ENCODE peak calls at places on chromosomes 4 and X, in seven cellular contexts. P, G, L, W, D, X and Q are unnamed samples.

GRCh38 chr4:52546449-52546848 is 112.7 kb downstream of the USP46 start:
- DNase-seq in X (no peak), W (no peak), D (no peak), G (no peak), L (no peak), P (no peak), Q (no peak)

GRCh38 chr4:81715335-81715734 is 243.6 kb upstream of the RASGEF1B start:
- DNase-seq in W (no peak), G (no peak), D (no peak), L (no peak), P (no peak), X (no peak), Q (no peak)

GRCh38 chr4:171266666-171267065 is 546.5 kb upstream of the GALNTL6 start:
- DNase-seq in L (no peak), X (peak), D (no peak), W (no peak), G (no peak), P (no peak), Q (no peak)

GRCh38 chr4:176837176-176837915 is 44.6 kb upstream of the VEGFC start:
- DNase-seq in D (no peak), G (no peak), P (no peak), X (no peak), W (no peak), L (no peak), Q (no peak)

GRCh38 chr4:174080361-174080760 is 203.1 kb downstream of the FBXO8 start:
- DNase-seq in L (no peak), G (no peak), P (no peak), X (no peak), W (no peak), D (peak), Q (no peak)

GRCh38 chr4:186105721-186106335 is 1.3 kb downstream of the FAM149A start:
- DNase-seq in X (no peak), L (no peak), W (no peak), D (peak), G (no peak), P (no peak), Q (no peak)

GRCh38 chr4:112031712-112032328 is 113.4 kb upstream of the FAM241A start:
- DNase-seq in P (no peak), L (no peak), W (peak), G (peak), D (peak), X (peak), Q (peak)

GRCh38 chr4:47499705-47500104 is 14.6 kb downstream of the ATP10D start:
- DNase-seq in L (no peak), D (no peak), X (no peak), P (no peak), G (no peak), W (no peak), Q (no peak)

GRCh38 chr4:6924361-6924779 is 14.7 kb downstream of the TBC1D14 start:
- DNase-seq in G (no peak), P (no peak), L (no peak), W (no peak), X (no peak), D (no peak), Q (no peak)

GRCh38 chr4:177442623-177443155 is 452 bp upstream of the AGA start:
- DNase-seq in X (no peak), P (no peak), W (no peak), D (peak), G (peak), L (no peak), Q (peak)

GRCh38 chr4:166195101-166195500 is 322.1 kb downstream of the TLL1 start:
- DNase-seq in L (no peak), W (no peak), X (no peak), D (no peak), P (no peak), G (no peak), Q (no peak)

GRCh38 chr4:166198041-166198440 is 325.0 kb downstream of the TLL1 start:
- DNase-seq in W (no peak), D (no peak), P (no peak), L (no peak), G (no peak), X (no peak), Q (no peak)

GRCh38 chr4:166197166-166197565 is 324.1 kb downstream of the TLL1 start:
- DNase-seq in W (no peak), G (no peak), D (peak), P (no peak), L (no peak), X (no peak), Q (no peak)

GRCh38 chr4:166198516-166198915 is 325.5 kb downstream of the TLL1 start:
- DNase-seq in L (no peak), P (no peak), D (no peak), W (no peak), G (no peak), X (no peak), Q (no peak)

GRCh38 chr4:166198921-166199320 is 325.9 kb downstream of the TLL1 start:
- DNase-seq in L (no peak), W (no peak), D (no peak), G (no peak), X (no peak), P (no peak), Q (no peak)
- H3K4me3 ChIP-seq in L (no peak), W (no peak), D (no peak), G (no peak), X (no peak), P (no peak), Q (no peak)

GRCh38 chrX:101799387-101799786 is 132.4 kb downstream of the ZMAT1 start:
- DNase-seq in X (peak), L (peak), P (peak), G (peak), D (peak), W (peak), Q (peak)
- H3K4me3 ChIP-seq in X (peak), L (peak), P (no peak), G (no peak), D (no peak), W (peak), Q (peak)

GRCh38 chr4:24093446-24093845 is 203.6 kb upstream of the PPARGC1A start:
- DNase-seq in X (no peak), L (no peak), D (no peak), G (no peak), P (no peak), W (no peak), Q (no peak)

GRCh38 chr4:24094726-24095125 is 204.9 kb upstream of the PPARGC1A start:
- DNase-seq in G (no peak), P (no peak), D (no peak), W (no peak), L (no peak), X (no peak), Q (no peak)

GRCh38 chr4:24091632-24092240 is 201.9 kb upstream of the PPARGC1A start:
- DNase-seq in G (no peak), X (no peak), P (no peak), L (no peak), W (no peak), D (no peak), Q (no peak)

GRCh38 chr4:24096603-24097002 is 206.8 kb upstream of the PPARGC1A start:
- DNase-seq in P (no peak), D (no peak), W (no peak), X (no peak), G (no peak), L (no peak), Q (no peak)
- H3K4me3 ChIP-seq in P (no peak), D (no peak), W (no peak), X (no peak), G (no peak), L (no peak), Q (no peak)

GRCh38 chr4:80462537-80463207 is 127.1 kb downstream of the CFAP299 start:
- DNase-seq in P (no peak), D (no peak), W (no peak), L (no peak), G (no peak), X (no peak), Q (no peak)
- H3K4me3 ChIP-seq in P (peak), D (no peak), W (peak), L (peak), G (no peak), X (no peak), Q (no peak)

DNA sequence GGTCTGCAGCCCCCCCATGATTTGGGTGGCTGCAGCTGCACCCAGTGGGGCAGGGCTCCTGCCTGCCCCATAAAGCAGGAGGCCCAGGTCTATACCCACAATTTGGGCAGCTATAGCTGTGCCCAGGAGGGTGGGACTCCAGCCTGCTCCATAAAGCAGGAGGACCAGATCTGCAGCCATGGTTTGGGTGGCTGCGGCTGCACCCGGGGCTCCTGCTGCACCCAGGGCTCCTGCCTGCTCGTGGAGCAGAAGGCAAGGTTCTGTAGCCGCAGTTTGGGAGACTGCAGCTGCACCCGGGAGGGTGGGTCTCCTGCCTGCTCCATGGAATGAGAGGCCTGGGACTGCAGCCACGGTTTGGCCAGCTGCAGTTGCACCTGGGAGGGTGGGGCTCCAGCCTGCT is 81.1 kb downstream of the ATRX start:
- DNase-seq in D (no peak), X (no peak), P (no peak), G (no peak), W (no peak), L (no peak), Q (no peak)
- H3K4me3 ChIP-seq in D (no peak), X (no peak), P (no peak), G (no peak), W (no peak), L (no peak), Q (no peak)

GRCh38 chr4:76755756-76756155 is 142.2 kb downstream of the SOWAHB start:
- DNase-seq in G (no peak), X (no peak), W (no peak), L (no peak), P (no peak), D (no peak), Q (no peak)

GRCh38 chr4:76754439-76754838 is 143.5 kb downstream of the SOWAHB start:
- DNase-seq in L (no peak), G (no peak), P (no peak), X (no peak), D (no peak), W (no peak), Q (no peak)

GRCh38 chr4:76752911-76753494 is 144.9 kb downstream of the SOWAHB start:
- DNase-seq in W (no peak), L (no peak), G (no peak), X (no peak), D (peak), P (no peak), Q (peak)

GRCh38 chr4:76751612-76752343 is 146.2 kb downstream of the SOWAHB start:
- DNase-seq in L (no peak), G (no peak), W (no peak), P (no peak), X (no peak), D (no peak), Q (no peak)

GRCh38 chr4:76753814-76754213 is 144.1 kb downstream of the SOWAHB start:
- DNase-seq in W (no peak), D (peak), P (no peak), G (no peak), L (no peak), X (no peak), Q (no peak)
- H3K4me3 ChIP-seq in W (peak), D (no peak), P (no peak), G (no peak), L (no peak), X (no peak), Q (no peak)

DNA sequence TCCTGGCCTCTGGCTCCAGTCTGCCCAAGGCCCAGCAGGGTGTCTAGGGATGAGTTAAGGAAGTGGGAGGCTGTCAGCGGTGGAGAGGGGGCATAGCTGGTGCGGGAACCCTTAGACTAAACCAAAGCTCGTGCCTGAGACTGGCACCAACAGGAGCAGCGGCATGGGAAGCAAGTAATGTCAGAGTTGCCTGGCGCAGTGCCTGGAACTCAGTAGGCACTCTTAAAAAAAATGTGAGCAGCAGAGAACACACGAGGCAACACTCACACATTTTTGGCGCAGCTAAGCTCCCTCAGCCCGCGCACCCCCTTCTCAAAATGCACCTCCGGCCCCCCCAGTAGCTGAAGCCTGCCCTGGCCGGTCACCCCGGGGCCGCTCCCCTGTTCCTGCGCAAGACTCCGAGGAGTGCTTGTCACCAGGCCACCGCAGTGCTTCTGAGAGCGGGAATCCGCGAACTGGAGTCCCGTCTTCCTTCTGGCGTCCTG is 583 bp downstream of the GABRE start:
- DNase-seq in W (peak), G (no peak), L (peak), P (no peak), X (peak), D (peak), Q (no peak)
- H3K4me3 ChIP-seq in W (peak), G (peak), L (peak), P (no peak), X (peak), D (peak), Q (no peak)

GRCh38 chr4:113438596-113438995 is 322.9 kb downstream of the CAMK2D start:
- DNase-seq in D (no peak), X (no peak), L (no peak), P (no peak), W (no peak), G (no peak), Q (no peak)

GRCh38 chr4:113437124-113437523 is 324.4 kb downstream of the CAMK2D start:
- DNase-seq in G (no peak), P (no peak), L (no peak), X (no peak), D (no peak), W (no peak), Q (no peak)

GRCh38 chr4:113435893-113436292 is 325.6 kb downstream of the CAMK2D start:
- DNase-seq in D (peak), X (no peak), P (no peak), L (no peak), G (peak), W (peak), Q (no peak)

GRCh38 chr4:113434247-113434587 is 327.3 kb downstream of the CAMK2D start:
- DNase-seq in X (no peak), D (peak), W (no peak), P (no peak), L (no peak), G (no peak), Q (no peak)

GRCh38 chr4:113436360-113436759 is 325.2 kb downstream of the CAMK2D start:
- DNase-seq in W (peak), L (no peak), G (peak), D (peak), P (no peak), X (no peak), Q (peak)
- H3K4me3 ChIP-seq in W (peak), L (no peak), G (no peak), D (no peak), P (no peak), X (no peak), Q (no peak)

GRCh38 chrX:40755291-40756249 is 20.2 kb upstream of the MED14 start:
- DNase-seq in G (no peak), X (no peak), L (no peak), D (peak), P (no peak), W (peak), Q (no peak)
- H3K4me3 ChIP-seq in G (no peak), X (no peak), L (no peak), D (no peak), P (no peak), W (no peak), Q (no peak)

GRCh38 chr4:1472911-1473518 is 66.8 kb upstream of the NKX1-1 start:
- DNase-seq in L (no peak), W (no peak), D (no peak), G (no peak), X (peak), P (no peak), Q (no peak)

GRCh38 chr4:1470816-1471442 is 64.7 kb upstream of the NKX1-1 start:
- DNase-seq in L (no peak), P (no peak), G (no peak), X (peak), D (no peak), W (no peak), Q (no peak)

GRCh38 chr4:1471443-1472147 is 65.4 kb upstream of the NKX1-1 start:
- DNase-seq in X (peak), L (peak), P (no peak), D (no peak), W (no peak), G (no peak), Q (no peak)

GRCh38 chr4:1473718-1474117 is 67.5 kb upstream of the NKX1-1 start:
- DNase-seq in G (no peak), P (no peak), D (no peak), X (no peak), L (no peak), W (no peak), Q (no peak)

GRCh38 chr4:1472148-1472797 is 66.0 kb upstream of the NKX1-1 start:
- DNase-seq in P (no peak), L (no peak), X (peak), W (no peak), G (no peak), D (no peak), Q (no peak)
- H3K4me3 ChIP-seq in P (no peak), L (no peak), X (peak), W (no peak), G (no peak), D (no peak), Q (no peak)